ENCODE peak calls at places on chromosomes 5 and 9, in seven cellular contexts. C is heart right ventricle, S is gastrocnemius medialis, N is adrenal gland, H is PC-9, R is BE2C, P is left lung. X is an unnamed sample.
A peak's percentile ranks its signal among the peaks of the same experiment; 100 is the strongest.

GRCh38 chr9:94563548-94563947 is 8.7 kb downstream of the PCAT7 start:
- DNase-seq in C (no peak), R (no peak), S (no peak), H (no peak), P (no peak), N (no peak), X (no peak)

GRCh38 chr5:122977306-122977705 is 59.2 kb downstream of the PPIC start:
- DNase-seq in C (no peak), N (no peak), R (no peak), H (no peak), P (no peak), S (no peak), X (no peak)

GRCh38 chr5:143653256-143653655 is 158.7 kb upstream of the HMHB1 start:
- DNase-seq in H (peak; percentile 88), P (no peak), N (no peak), R (no peak), C (no peak), S (no peak), X (no peak)

GRCh38 chr5:134492568-134492967 is 32.9 kb upstream of the JADE2 start:
- DNase-seq in C (no peak), N (no peak), P (no peak), R (peak; percentile 41), H (no peak), S (no peak), X (no peak)

GRCh38 chr5:1255081-1255561 is 29.9 kb downstream of the SLC6A18 start:
- DNase-seq in R (no peak), C (no peak), S (no peak), P (no peak), H (no peak), N (no peak), X (no peak)

GRCh38 chr9:21395778-21396717 is 10.8 kb upstream of the IFNA2 start:
- DNase-seq in C (peak; percentile 29), H (no peak), R (peak; percentile 70), P (peak; percentile 54), S (no peak), N (peak; percentile 38), X (peak; percentile 55)

GRCh38 chr5:6731465-6732237 is 18.4 kb downstream of the TENT4A start:
- DNase-seq in H (no peak), C (no peak), S (no peak), P (no peak), N (no peak), R (no peak), X (no peak)

GRCh38 chr9:127455299-127455992 is 4.1 kb downstream of the LRSAM1 start:
- DNase-seq in N (no peak), H (no peak), C (no peak), S (peak; percentile 38), P (no peak), R (no peak), X (no peak)

GRCh38 chr5:134099939-134100282 is 14.6 kb upstream of the TCF7 start:
- DNase-seq in P (no peak), R (no peak), N (no peak), H (no peak), C (no peak), S (no peak), X (no peak)

GRCh38 chr5:59842999-59843398 is 50.5 kb downstream of the PDE4D start:
- DNase-seq in R (no peak), P (no peak), N (no peak), H (no peak), S (no peak), C (no peak), X (no peak)

GRCh38 chr9:122162415-122162814 is 2.7 kb downstream of the MORN5 start:
- DNase-seq in S (no peak), P (no peak), C (no peak), H (no peak), N (no peak), R (no peak), X (no peak)

GRCh38 chr5:58184910-58185309 is 275.0 kb downstream of the PLK2 start:
- DNase-seq in N (no peak), C (no peak), R (no peak), P (no peak), H (peak; percentile 77), S (no peak), X (no peak)

GRCh38 chr5:36417221-36417620 is 115.5 kb upstream of the RANBP3L start:
- DNase-seq in C (no peak), P (no peak), R (no peak), S (no peak), N (no peak), H (peak; percentile 60), X (no peak)

GRCh38 chr9:23123048-23123632 is 676.5 kb downstream of the DMRTA1 start:
- DNase-seq in R (peak; percentile 17), H (no peak), C (no peak), S (no peak), N (peak; percentile 26), P (no peak), X (peak; percentile 29)

GRCh38 chr9:136172412-136173079 is 32.4 kb downstream of the LHX3 start:
- DNase-seq in S (no peak), N (no peak), H (no peak), C (no peak), R (no peak), P (no peak), X (no peak)

GRCh38 chr9:101311759-101312420 is 72.9 kb downstream of the BAAT start:
- DNase-seq in N (peak; percentile 32), R (peak; percentile 31), C (peak; percentile 47), S (no peak), H (peak; percentile 61), P (no peak), X (peak; percentile 31)

GRCh38 chr9:95494416-95495371 is 22.1 kb downstream of the PTCH1 start:
- DNase-seq in P (no peak), C (no peak), N (peak; percentile 21), S (no peak), H (no peak), R (peak; percentile 80), X (peak; percentile 93)

GRCh38 chr5:160507181-160507811 is 85.6 kb downstream of the PTTG1 start:
- DNase-seq in H (no peak), C (no peak), S (no peak), P (no peak), N (no peak), R (no peak), X (no peak)

DNA sequence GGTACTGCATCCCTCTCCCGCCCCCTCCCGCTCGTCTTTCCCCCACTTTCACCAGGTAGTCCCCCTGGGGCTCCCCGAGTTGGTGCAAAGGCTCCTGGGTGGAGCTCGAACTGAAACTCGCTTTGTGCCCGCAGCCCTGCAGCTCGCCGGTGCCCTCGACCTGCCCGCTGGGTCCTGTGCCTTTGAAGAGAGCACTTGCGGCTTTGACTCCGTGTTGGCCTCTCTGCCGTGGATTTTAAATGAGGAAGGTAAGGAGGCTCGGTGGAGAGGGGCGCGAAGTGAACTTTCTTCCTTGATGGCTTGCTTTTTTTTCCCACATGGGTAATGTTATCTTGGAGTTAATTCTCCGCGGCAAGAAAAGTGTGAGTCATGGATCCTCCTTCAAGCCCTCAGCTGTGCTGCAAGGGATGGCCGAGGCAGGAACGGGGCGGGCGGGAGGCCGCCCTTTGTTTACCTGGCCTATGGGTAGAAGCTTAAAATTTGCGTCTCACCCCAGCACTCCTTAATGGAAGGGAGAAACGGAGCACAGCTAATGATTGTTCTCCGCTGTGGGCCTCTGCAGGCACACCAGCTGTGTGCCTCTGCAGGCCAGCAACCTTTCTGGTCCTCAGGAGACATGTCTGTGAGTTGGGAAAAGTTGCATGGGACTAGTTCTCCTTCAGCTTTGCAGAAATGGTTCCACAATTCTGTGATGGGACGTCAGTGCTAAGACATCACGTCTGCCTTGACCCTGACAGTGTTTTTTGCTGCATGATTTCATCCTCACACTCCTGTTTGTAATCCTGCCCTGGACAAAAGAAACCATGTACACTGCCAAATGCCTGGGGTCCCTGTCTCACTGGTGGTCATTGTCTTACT is 1.0 kb downstream of the MAMDC2 start:
- DNase-seq in N (no peak), C (no peak), S (no peak), H (peak; percentile 68), P (no peak), R (no peak), X (no peak)
- H3K4me3 ChIP-seq in N (no peak overlapping the region), C (peak overlapping the region; percentile 64), S (peak overlapping the region; percentile 63), H (peak overlapping the region; percentile 66), P (peak overlapping the region; percentile 48), R (no peak overlapping the region), X (no peak overlapping the region)

GRCh38 chr9:109441296-109441695 is 56.8 kb downstream of the PTPN3 start:
- DNase-seq in P (no peak), H (no peak), R (no peak), N (no peak), S (no peak), C (no peak), X (peak; percentile 47)
- TF ChIP-seq CTCF in P (no peak), H (no peak), R (peak; percentile 36), N (no peak), S (no peak), C (no peak), X (peak; percentile 63)

GRCh38 chr5:149981233-149981632 is 19.2 kb downstream of the TIGD6 start:
- DNase-seq in P (no peak), C (no peak), R (no peak), N (no peak), S (no peak), H (no peak), X (no peak)
- H3K36me3 ChIP-seq in P (no peaks in the 10 kb centered on the region), C (no peaks in the 10 kb centered on the region), R (no peaks in the 10 kb centered on the region), N (peaks cover 33% of the 10 kb centered on the region), S (peaks cover 26% of the 10 kb centered on the region), H (peaks cover 4% of the 10 kb centered on the region), X (peaks cover 8% of the 10 kb centered on the region)

GRCh38 chr5:119301210-119301609 is 54.6 kb upstream of the TNFAIP8 start:
- DNase-seq in N (no peak), C (no peak), P (no peak), R (no peak), S (no peak), H (no peak), X (no peak)

GRCh38 chr5:119301947-119302346 is 53.9 kb upstream of the TNFAIP8 start:
- DNase-seq in R (no peak), N (no peak), P (no peak), C (no peak), H (no peak), S (no peak), X (no peak)

GRCh38 chr5:119302449-119302848 is 53.4 kb upstream of the TNFAIP8 start:
- DNase-seq in P (no peak), N (no peak), C (no peak), R (no peak), H (no peak), S (no peak), X (no peak)

GRCh38 chr5:119304439-119304838 is 51.4 kb upstream of the TNFAIP8 start:
- DNase-seq in C (no peak), P (no peak), N (no peak), R (no peak), H (no peak), S (no peak), X (no peak)

DNA sequence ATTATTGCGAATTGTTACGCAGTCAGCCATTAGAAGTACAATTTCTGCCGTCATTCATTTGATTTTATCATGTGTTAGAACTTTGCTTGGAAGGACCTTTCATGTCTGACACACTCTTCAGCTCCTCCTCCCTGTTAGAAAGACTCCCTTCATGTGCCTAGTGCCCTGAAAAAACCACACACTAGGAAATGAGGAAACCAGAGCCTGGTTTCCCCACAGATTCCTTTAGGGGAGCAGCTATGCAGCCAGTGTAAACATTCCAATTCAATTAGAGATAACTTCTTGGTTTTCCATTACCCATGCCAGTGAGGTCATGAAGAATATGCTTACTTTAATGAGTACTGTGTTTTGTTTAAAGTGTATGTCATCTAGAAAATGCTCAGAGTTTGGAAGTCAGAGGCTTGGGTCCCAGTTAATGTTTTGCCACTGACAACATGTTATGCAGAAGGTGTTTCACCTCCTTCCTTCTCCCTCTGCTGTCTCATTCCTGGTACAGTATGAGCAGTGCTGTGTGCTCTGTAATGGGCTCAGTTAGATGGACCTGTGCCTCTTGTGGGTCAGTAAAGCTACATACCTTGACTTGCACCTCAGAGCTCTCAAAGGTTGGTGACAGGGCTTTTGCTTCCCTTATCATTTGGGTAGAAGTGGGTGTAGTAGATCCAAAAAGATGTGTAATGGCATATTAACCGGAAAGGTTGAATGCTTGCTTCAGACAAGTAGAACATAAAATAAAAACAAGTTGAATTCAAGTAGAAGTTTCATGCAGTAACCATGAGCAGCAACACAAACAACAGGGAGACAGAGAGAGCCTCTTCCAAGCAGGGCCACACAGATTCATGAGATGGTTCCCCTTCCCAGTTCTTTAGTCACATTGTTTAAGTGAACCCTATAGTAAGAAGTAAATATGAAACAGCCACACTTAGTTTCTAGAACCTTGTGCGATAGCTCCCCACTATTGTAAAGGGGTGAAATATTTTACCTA is 52.6 kb upstream of the TNFAIP8 start:
- DNase-seq in R (no peak), H (peak; percentile 96), P (no peak), C (peak; percentile 23), N (no peak), S (no peak), X (no peak)
- H3K4me3 ChIP-seq in R (no peak overlapping the region), H (peak overlapping the region; percentile 7), P (no peak overlapping the region), C (no peak overlapping the region), N (no peak overlapping the region), S (no peak overlapping the region), X (no peak overlapping the region)